ENCODE peak calls at places on chromosomes 4 and X, in five cellular contexts. Q, R, X, V and T are unnamed samples.

GRCh38 chrX:151699746-151700145 is 4.5 kb downstream of the PRRG3 start:
- DNase-seq in R (no peak), X (no peak), V (no peak), Q (no peak), T (no peak)

GRCh38 chrX:115260330-115260729 is 26.4 kb upstream of the LRCH2 start:
- DNase-seq in Q (no peak), X (peak; percentile 1), V (no peak), R (no peak), T (no peak)

GRCh38 chr4:164621886-164622521 is 131.9 kb upstream of the SMIM31 start:
- DNase-seq in X (peak; percentile 20), V (no peak), Q (no peak), R (no peak), T (no peak)

GRCh38 chrX:29687687-29688086 is 527.7 kb upstream of the MAGEB2 start:
- DNase-seq in R (no peak), X (no peak), Q (no peak), V (no peak), T (no peak)

GRCh38 chr4:77820836-77821561 is 1.8 kb upstream of the CNOT6L start:
- DNase-seq in X (no peak), V (no peak), R (no peak), Q (no peak), T (no peak)

GRCh38 chr4:34183916-34184315 is 2060.4 kb downstream of the ARAP2 start:
- DNase-seq in Q (no peak), R (no peak), X (no peak), V (no peak), T (no peak)

GRCh38 chrX:140766024-140766611 is 56.6 kb downstream of the LINC00632 start:
- DNase-seq in R (no peak), Q (peak; percentile 14), X (no peak), V (peak; percentile 24), T (peak; percentile 23)

GRCh38 chr4:7963691-7964090 is 24.0 kb upstream of the AFAP1 start:
- DNase-seq in X (no peak), R (no peak), V (no peak), Q (no peak), T (no peak)

GRCh38 chr4:3010998-3011397 is 47.6 kb downstream of the GRK4 start:
- DNase-seq in R (no peak), V (no peak), Q (no peak), X (peak; percentile 20), T (no peak)